ENCODE peak calls at places on chromosome 14, in ten cellular contexts. One of them, this sample, is unnamed.

GRCh38 chr14:106518054-106518943 is 991.9 kb downstream of the TMEM121 start:
- DNase-seq in ovary: no peak
- DNase-seq in brain microvascular endothelial cell: no peak
- DNase-seq in HL-60: peak
- DNase-seq in transverse colon: peak
- DNase-seq in aorta: peak
- DNase-seq in HepG2: no peak
- DNase-seq in CD8-positive, alpha-beta T cell: peak
- DNase-seq in lower lobe of right lung: peak
- DNase-seq in CD8-positive, alpha-beta memory T cell: peak
- DNase-seq in this sample: no peak

GRCh38 chr14:35158491-35158890 is 36.1 kb downstream of the PRORP start:
- DNase-seq in lower lobe of right lung: no peak
- DNase-seq in HepG2: no peak
- DNase-seq in aorta: no peak
- DNase-seq in HL-60: no peak
- DNase-seq in CD8-positive, alpha-beta T cell: no peak
- DNase-seq in CD8-positive, alpha-beta memory T cell: no peak
- DNase-seq in brain microvascular endothelial cell: no peak
- DNase-seq in transverse colon: no peak
- DNase-seq in ovary: no peak
- DNase-seq in this sample: no peak

GRCh38 chr14:73339846-73340565 is 102.7 kb downstream of the PAPLN start:
- DNase-seq in aorta: no peak
- DNase-seq in ovary: no peak
- DNase-seq in brain microvascular endothelial cell: no peak
- DNase-seq in CD8-positive, alpha-beta T cell: no peak
- DNase-seq in CD8-positive, alpha-beta memory T cell: no peak
- DNase-seq in HL-60: no peak
- DNase-seq in lower lobe of right lung: no peak
- DNase-seq in HepG2: no peak
- DNase-seq in transverse colon: no peak
- DNase-seq in this sample: no peak

GRCh38 chr14:55846852-55847471 is 267.0 kb downstream of the KTN1 start:
- DNase-seq in CD8-positive, alpha-beta T cell: no peak
- DNase-seq in aorta: no peak
- DNase-seq in CD8-positive, alpha-beta memory T cell: no peak
- DNase-seq in ovary: no peak
- DNase-seq in brain microvascular endothelial cell: no peak
- DNase-seq in lower lobe of right lung: no peak
- DNase-seq in transverse colon: no peak
- DNase-seq in HepG2: no peak
- DNase-seq in HL-60: no peak
- DNase-seq in this sample: no peak

GRCh38 chr14:91164676-91165075 is 50.8 kb downstream of the DGLUCY start:
- DNase-seq in lower lobe of right lung: peak
- DNase-seq in aorta: no peak
- DNase-seq in ovary: no peak
- DNase-seq in HL-60: no peak
- DNase-seq in transverse colon: peak
- DNase-seq in brain microvascular endothelial cell: no peak
- DNase-seq in HepG2: no peak
- DNase-seq in CD8-positive, alpha-beta memory T cell: no peak
- DNase-seq in CD8-positive, alpha-beta T cell: no peak
- DNase-seq in this sample: peak

GRCh38 chr14:20632831-20633771 is 8.4 kb downstream of the OR6S1 start:
- DNase-seq in transverse colon: peak
- DNase-seq in CD8-positive, alpha-beta memory T cell: no peak
- DNase-seq in HepG2: peak
- DNase-seq in lower lobe of right lung: no peak
- DNase-seq in CD8-positive, alpha-beta T cell: no peak
- DNase-seq in HL-60: no peak
- DNase-seq in aorta: no peak
- DNase-seq in brain microvascular endothelial cell: peak
- DNase-seq in ovary: peak
- DNase-seq in this sample: no peak

GRCh38 chr14:53927171-53927570 is 29.5 kb downstream of the BMP4 start:
- DNase-seq in transverse colon: no peak
- DNase-seq in HepG2: peak
- DNase-seq in brain microvascular endothelial cell: peak
- DNase-seq in CD8-positive, alpha-beta T cell: no peak
- DNase-seq in ovary: no peak
- DNase-seq in lower lobe of right lung: no peak
- DNase-seq in aorta: no peak
- DNase-seq in HL-60: no peak
- DNase-seq in CD8-positive, alpha-beta memory T cell: no peak
- DNase-seq in this sample: no peak

GRCh38 chr14:65251213-65251612 is 148.9 kb upstream of the MAX start:
- DNase-seq in brain microvascular endothelial cell: peak
- DNase-seq in lower lobe of right lung: no peak
- DNase-seq in aorta: no peak
- DNase-seq in HepG2: no peak
- DNase-seq in CD8-positive, alpha-beta T cell: no peak
- DNase-seq in CD8-positive, alpha-beta memory T cell: no peak
- DNase-seq in transverse colon: no peak
- DNase-seq in ovary: no peak
- DNase-seq in HL-60: peak
- DNase-seq in this sample: peak

GRCh38 chr14:68951800-68952540 is 27.1 kb downstream of the ACTN1 start:
- DNase-seq in CD8-positive, alpha-beta T cell: no peak
- DNase-seq in HepG2: no peak
- DNase-seq in lower lobe of right lung: no peak
- DNase-seq in aorta: peak
- DNase-seq in brain microvascular endothelial cell: no peak
- DNase-seq in HL-60: no peak
- DNase-seq in ovary: peak
- DNase-seq in transverse colon: no peak
- DNase-seq in CD8-positive, alpha-beta memory T cell: no peak
- DNase-seq in this sample: no peak

GRCh38 chr14:89280612-89281011 is 136.4 kb downstream of the FOXN3 start:
- DNase-seq in CD8-positive, alpha-beta T cell: no peak
- DNase-seq in HL-60: no peak
- DNase-seq in CD8-positive, alpha-beta memory T cell: no peak
- DNase-seq in ovary: no peak
- DNase-seq in brain microvascular endothelial cell: no peak
- DNase-seq in transverse colon: no peak
- DNase-seq in HepG2: no peak
- DNase-seq in aorta: no peak
- DNase-seq in lower lobe of right lung: no peak
- DNase-seq in this sample: no peak

GRCh38 chr14:90061849-90062794 is at the start of gene KCNK13:
- DNase-seq in HL-60: no peak
- DNase-seq in CD8-positive, alpha-beta memory T cell: no peak
- DNase-seq in aorta: peak
- DNase-seq in ovary: no peak
- DNase-seq in HepG2: no peak
- DNase-seq in brain microvascular endothelial cell: no peak
- DNase-seq in CD8-positive, alpha-beta T cell: no peak
- DNase-seq in transverse colon: peak
- DNase-seq in lower lobe of right lung: peak
- DNase-seq in this sample: no peak

GRCh38 chr14:99598774-99599173 is 5.2 kb downstream of the CCDC85C start:
- DNase-seq in aorta: no peak
- DNase-seq in transverse colon: no peak
- DNase-seq in brain microvascular endothelial cell: no peak
- DNase-seq in lower lobe of right lung: no peak
- DNase-seq in HL-60: no peak
- DNase-seq in ovary: no peak
- DNase-seq in CD8-positive, alpha-beta T cell: no peak
- DNase-seq in HepG2: peak
- DNase-seq in CD8-positive, alpha-beta memory T cell: no peak
- DNase-seq in this sample: no peak
- H3K27ac ChIP-seq in aorta: no peak
- H3K27ac ChIP-seq in transverse colon: peak
- H3K27ac ChIP-seq in brain microvascular endothelial cell: no peak
- H3K27ac ChIP-seq in lower lobe of right lung: no peak
- H3K27ac ChIP-seq in HL-60: no peak
- H3K27ac ChIP-seq in ovary: no peak
- H3K27ac ChIP-seq in CD8-positive, alpha-beta T cell: no peak
- H3K27ac ChIP-seq in HepG2: peak
- H3K27ac ChIP-seq in CD8-positive, alpha-beta memory T cell: no peak
- H3K27ac ChIP-seq in this sample: no peak

GRCh38 chr14:93030761-93031160 is 85.0 kb downstream of the ITPK1 start:
- DNase-seq in transverse colon: no peak
- DNase-seq in CD8-positive, alpha-beta T cell: no peak
- DNase-seq in ovary: no peak
- DNase-seq in HepG2: no peak
- DNase-seq in lower lobe of right lung: no peak
- DNase-seq in CD8-positive, alpha-beta memory T cell: no peak
- DNase-seq in brain microvascular endothelial cell: no peak
- DNase-seq in HL-60: no peak
- DNase-seq in aorta: no peak
- DNase-seq in this sample: no peak

GRCh38 chr14:93031505-93032300 is 84.0 kb downstream of the ITPK1 start:
- DNase-seq in ovary: no peak
- DNase-seq in lower lobe of right lung: no peak
- DNase-seq in transverse colon: no peak
- DNase-seq in CD8-positive, alpha-beta memory T cell: no peak
- DNase-seq in HL-60: no peak
- DNase-seq in CD8-positive, alpha-beta T cell: no peak
- DNase-seq in brain microvascular endothelial cell: no peak
- DNase-seq in aorta: no peak
- DNase-seq in HepG2: no peak
- DNase-seq in this sample: no peak

GRCh38 chr14:93033039-93033982 is 82.4 kb downstream of the ITPK1 start:
- DNase-seq in CD8-positive, alpha-beta T cell: no peak
- DNase-seq in brain microvascular endothelial cell: no peak
- DNase-seq in lower lobe of right lung: no peak
- DNase-seq in HL-60: no peak
- DNase-seq in ovary: no peak
- DNase-seq in CD8-positive, alpha-beta memory T cell: no peak
- DNase-seq in aorta: no peak
- DNase-seq in transverse colon: no peak
- DNase-seq in HepG2: no peak
- DNase-seq in this sample: no peak

GRCh38 chr14:93033983-93034670 is 81.6 kb downstream of the ITPK1 start:
- DNase-seq in CD8-positive, alpha-beta memory T cell: peak
- DNase-seq in aorta: no peak
- DNase-seq in CD8-positive, alpha-beta T cell: peak
- DNase-seq in ovary: no peak
- DNase-seq in HepG2: no peak
- DNase-seq in transverse colon: no peak
- DNase-seq in brain microvascular endothelial cell: no peak
- DNase-seq in HL-60: no peak
- DNase-seq in lower lobe of right lung: no peak
- DNase-seq in this sample: no peak

DNA sequence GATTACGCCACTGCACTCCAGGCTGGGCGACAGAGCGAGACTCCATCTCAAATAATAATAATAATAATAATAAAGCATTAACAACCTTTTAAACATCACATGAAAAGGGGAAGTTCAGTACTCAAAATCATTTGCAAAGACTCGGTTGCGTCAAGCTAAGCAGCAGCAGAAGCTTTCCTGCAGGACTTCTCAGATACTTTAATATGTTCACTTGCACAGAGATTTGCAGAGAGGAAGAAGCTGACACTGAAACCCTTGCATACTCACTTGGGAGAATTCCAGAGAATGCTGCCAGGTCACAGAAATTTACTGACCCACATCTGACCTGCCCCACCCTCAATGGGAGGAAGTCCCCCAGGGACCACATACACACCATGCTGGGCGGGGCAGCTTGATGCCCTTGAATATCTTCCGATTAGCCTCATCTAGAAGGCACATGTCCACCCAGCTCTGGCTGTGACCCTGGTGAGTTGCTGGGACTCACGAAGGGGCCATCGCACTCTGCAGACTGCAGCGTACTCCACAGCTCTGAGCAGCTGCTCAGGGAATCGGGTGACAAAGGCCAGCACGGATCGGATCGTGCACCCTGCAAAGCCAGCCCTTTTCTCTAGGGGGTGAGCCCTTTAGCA is 83.3 kb downstream of the ITPK1 start:
- DNase-seq in lower lobe of right lung: peak
- DNase-seq in aorta: no peak
- DNase-seq in ovary: no peak
- DNase-seq in HepG2: no peak
- DNase-seq in transverse colon: no peak
- DNase-seq in CD8-positive, alpha-beta T cell: no peak
- DNase-seq in CD8-positive, alpha-beta memory T cell: no peak
- DNase-seq in HL-60: peak
- DNase-seq in brain microvascular endothelial cell: no peak
- DNase-seq in this sample: no peak
- H3K27ac ChIP-seq in lower lobe of right lung: no peak
- H3K27ac ChIP-seq in aorta: no peak
- H3K27ac ChIP-seq in ovary: no peak
- H3K27ac ChIP-seq in HepG2: no peak
- H3K27ac ChIP-seq in transverse colon: peak
- H3K27ac ChIP-seq in CD8-positive, alpha-beta T cell: no peak
- H3K27ac ChIP-seq in CD8-positive, alpha-beta memory T cell: no peak
- H3K27ac ChIP-seq in HL-60: peak
- H3K27ac ChIP-seq in brain microvascular endothelial cell: no peak
- H3K27ac ChIP-seq in this sample: no peak

GRCh38 chr14:75627406-75627805 is 33.3 kb downstream of the ERG28 start:
- DNase-seq in CD8-positive, alpha-beta T cell: no peak
- DNase-seq in lower lobe of right lung: no peak
- DNase-seq in HepG2: peak
- DNase-seq in HL-60: no peak
- DNase-seq in CD8-positive, alpha-beta memory T cell: no peak
- DNase-seq in transverse colon: peak
- DNase-seq in brain microvascular endothelial cell: no peak
- DNase-seq in ovary: no peak
- DNase-seq in aorta: no peak
- DNase-seq in this sample: no peak
- H3K27ac ChIP-seq in CD8-positive, alpha-beta T cell: no peak
- H3K27ac ChIP-seq in lower lobe of right lung: no peak
- H3K27ac ChIP-seq in HepG2: peak
- H3K27ac ChIP-seq in HL-60: no peak
- H3K27ac ChIP-seq in CD8-positive, alpha-beta memory T cell: no peak
- H3K27ac ChIP-seq in transverse colon: peak
- H3K27ac ChIP-seq in brain microvascular endothelial cell: no peak
- H3K27ac ChIP-seq in ovary: no peak
- H3K27ac ChIP-seq in aorta: no peak
- H3K27ac ChIP-seq in this sample: no peak

DNA sequence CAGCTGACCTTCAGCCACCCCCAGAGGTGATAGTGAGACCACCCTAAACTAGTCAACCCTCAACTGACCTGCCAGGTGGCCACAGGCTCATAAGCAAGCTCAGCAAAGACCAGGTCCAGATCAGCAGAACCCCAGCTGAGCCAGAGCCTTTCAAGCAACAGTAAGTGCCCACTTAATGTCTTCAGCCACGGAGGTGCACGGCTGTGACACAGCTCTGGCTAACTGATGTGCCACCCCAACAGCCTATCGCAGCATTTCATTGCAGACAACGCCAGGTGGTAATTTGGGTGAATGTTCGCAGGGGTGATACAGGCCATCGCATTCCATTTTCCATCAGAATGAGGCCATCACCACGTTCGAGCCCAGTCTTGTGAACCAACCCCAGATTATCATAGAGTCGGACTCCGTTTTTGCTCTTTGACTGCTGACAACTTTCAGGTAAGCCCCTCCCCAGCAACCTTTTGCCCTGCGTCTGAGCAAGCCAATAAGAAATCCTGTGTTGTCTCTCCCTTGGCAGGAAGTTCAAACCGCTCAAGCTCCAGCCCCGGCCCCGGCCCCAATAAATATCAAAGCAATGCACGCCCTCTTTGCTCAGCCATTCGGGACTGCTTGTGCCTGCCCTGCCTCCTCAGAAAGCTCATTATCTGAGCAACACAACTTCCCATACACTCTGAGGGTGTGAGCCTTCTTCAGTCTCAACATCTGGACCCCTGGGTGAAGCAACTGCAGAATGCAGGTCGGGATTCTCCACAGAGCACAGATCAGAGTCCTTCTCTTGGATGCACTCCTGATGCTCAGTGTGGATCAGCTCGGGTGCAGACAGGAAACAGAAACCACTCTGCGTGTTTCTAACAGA is 44.4 kb downstream of the JAG2 start:
- DNase-seq in brain microvascular endothelial cell: no peak
- DNase-seq in CD8-positive, alpha-beta T cell: no peak
- DNase-seq in HL-60: no peak
- DNase-seq in ovary: no peak
- DNase-seq in aorta: no peak
- DNase-seq in lower lobe of right lung: no peak
- DNase-seq in HepG2: no peak
- DNase-seq in transverse colon: peak
- DNase-seq in CD8-positive, alpha-beta memory T cell: no peak
- DNase-seq in this sample: no peak
- H3K27ac ChIP-seq in brain microvascular endothelial cell: no peak
- H3K27ac ChIP-seq in CD8-positive, alpha-beta T cell: no peak
- H3K27ac ChIP-seq in HL-60: no peak
- H3K27ac ChIP-seq in ovary: no peak
- H3K27ac ChIP-seq in aorta: no peak
- H3K27ac ChIP-seq in lower lobe of right lung: no peak
- H3K27ac ChIP-seq in HepG2: no peak
- H3K27ac ChIP-seq in transverse colon: no peak
- H3K27ac ChIP-seq in CD8-positive, alpha-beta memory T cell: no peak
- H3K27ac ChIP-seq in this sample: no peak

This sample was measured in epithelial cell of prostate.